ENCODE peak calls at places on chromosomes 11 and 22, in nine cellular contexts. One of them, this sample, is unnamed.
A peak's percentile ranks its signal among the peaks of the same experiment; 100 is the strongest.

GRCh38 chr22:47423861-47424820 is 661.7 kb downstream of the TBC1D22A start:
- DNase-seq in cardiac fibroblast: no peak
- DNase-seq in left ventricle myocardium inferior: no peak
- DNase-seq in coronary artery: peak; percentile 29
- DNase-seq in glomerular endothelial cell: no peak
- DNase-seq in BE2C: no peak
- DNase-seq in Peyer's patch: no peak
- DNase-seq in mucosa of descending colon: no peak
- DNase-seq in NCI-H510A treated with DMSO at 0.1 percent for 48 hours: no peak
- DNase-seq in this sample: no peak

GRCh38 chr11:125274309-125274708 is 109.8 kb downstream of the PKNOX2 start:
- DNase-seq in cardiac fibroblast: no peak
- DNase-seq in left ventricle myocardium inferior: no peak
- DNase-seq in coronary artery: no peak
- DNase-seq in glomerular endothelial cell: no peak
- DNase-seq in BE2C: no peak
- DNase-seq in Peyer's patch: no peak
- DNase-seq in mucosa of descending colon: no peak
- DNase-seq in NCI-H510A treated with DMSO at 0.1 percent for 48 hours: no peak
- DNase-seq in this sample: no peak

GRCh38 chr11:45803981-45804805 is 756 bp upstream of the SLC35C1 start:
- DNase-seq in cardiac fibroblast: peak; percentile 64
- DNase-seq in left ventricle myocardium inferior: peak; percentile 88
- DNase-seq in coronary artery: peak; percentile 90
- DNase-seq in glomerular endothelial cell: no peak
- DNase-seq in BE2C: peak; percentile 71
- DNase-seq in Peyer's patch: peak; percentile 98
- DNase-seq in mucosa of descending colon: peak; percentile 96
- DNase-seq in NCI-H510A treated with DMSO at 0.1 percent for 48 hours: no peak
- DNase-seq in this sample: peak; percentile 87

GRCh38 chr11:88695701-88696414 is 358.3 kb upstream of the CTSC start:
- DNase-seq in cardiac fibroblast: no peak
- DNase-seq in left ventricle myocardium inferior: no peak
- DNase-seq in coronary artery: no peak
- DNase-seq in glomerular endothelial cell: no peak
- DNase-seq in BE2C: no peak
- DNase-seq in Peyer's patch: no peak
- DNase-seq in mucosa of descending colon: no peak
- DNase-seq in NCI-H510A treated with DMSO at 0.1 percent for 48 hours: no peak
- DNase-seq in this sample: no peak

GRCh38 chr11:12291313-12291712 is 86.1 kb upstream of the PARVA start:
- DNase-seq in cardiac fibroblast: no peak
- DNase-seq in left ventricle myocardium inferior: no peak
- DNase-seq in coronary artery: no peak
- DNase-seq in glomerular endothelial cell: no peak
- DNase-seq in BE2C: no peak
- DNase-seq in Peyer's patch: no peak
- DNase-seq in mucosa of descending colon: no peak
- DNase-seq in NCI-H510A treated with DMSO at 0.1 percent for 48 hours: no peak
- DNase-seq in this sample: no peak

GRCh38 chr11:12216100-12216499 is 105.7 kb downstream of the MICAL2 start:
- DNase-seq in cardiac fibroblast: no peak
- DNase-seq in left ventricle myocardium inferior: no peak
- DNase-seq in coronary artery: no peak
- DNase-seq in glomerular endothelial cell: no peak
- DNase-seq in BE2C: no peak
- DNase-seq in Peyer's patch: no peak
- DNase-seq in mucosa of descending colon: no peak
- DNase-seq in NCI-H510A treated with DMSO at 0.1 percent for 48 hours: no peak
- DNase-seq in this sample: no peak

GRCh38 chr11:118322721-118323120 is 18.2 kb downstream of the CD3E start:
- DNase-seq in cardiac fibroblast: no peak
- DNase-seq in left ventricle myocardium inferior: no peak
- DNase-seq in coronary artery: no peak
- DNase-seq in glomerular endothelial cell: no peak
- DNase-seq in BE2C: no peak
- DNase-seq in Peyer's patch: no peak
- DNase-seq in mucosa of descending colon: peak; percentile 30
- DNase-seq in NCI-H510A treated with DMSO at 0.1 percent for 48 hours: no peak
- DNase-seq in this sample: no peak

GRCh38 chr11:134393638-134394037 is 18.4 kb downstream of the B3GAT1 start:
- DNase-seq in cardiac fibroblast: no peak
- DNase-seq in left ventricle myocardium inferior: no peak
- DNase-seq in coronary artery: no peak
- DNase-seq in glomerular endothelial cell: no peak
- DNase-seq in BE2C: peak; percentile 64
- DNase-seq in Peyer's patch: no peak
- DNase-seq in mucosa of descending colon: peak; percentile 56
- DNase-seq in NCI-H510A treated with DMSO at 0.1 percent for 48 hours: no peak
- DNase-seq in this sample: peak; percentile 49

GRCh38 chr22:45413368-45414211 is at the start of the genes RIBC2 and SMC1B:
- DNase-seq in cardiac fibroblast: peak; percentile 78
- DNase-seq in left ventricle myocardium inferior: peak; percentile 75
- DNase-seq in coronary artery: no peak
- DNase-seq in glomerular endothelial cell: peak; percentile 39
- DNase-seq in BE2C: peak; percentile 90
- DNase-seq in Peyer's patch: peak; percentile 76
- DNase-seq in mucosa of descending colon: peak; percentile 82
- DNase-seq in NCI-H510A treated with DMSO at 0.1 percent for 48 hours: peak; percentile 82
- DNase-seq in this sample: peak; percentile 77

GRCh38 chr11:100639140-100639539 is 47.9 kb upstream of the ARHGAP42 start:
- DNase-seq in cardiac fibroblast: peak; percentile 37
- DNase-seq in left ventricle myocardium inferior: no peak
- DNase-seq in coronary artery: no peak
- DNase-seq in glomerular endothelial cell: no peak
- DNase-seq in BE2C: no peak
- DNase-seq in Peyer's patch: no peak
- DNase-seq in mucosa of descending colon: no peak
- DNase-seq in NCI-H510A treated with DMSO at 0.1 percent for 48 hours: no peak
- DNase-seq in this sample: no peak

GRCh38 chr22:48489551-48490512 is 1337.8 kb downstream of the BRD1 start:
- DNase-seq in cardiac fibroblast: peak; percentile 15
- DNase-seq in left ventricle myocardium inferior: no peak
- DNase-seq in coronary artery: no peak
- DNase-seq in glomerular endothelial cell: no peak
- DNase-seq in BE2C: no peak
- DNase-seq in Peyer's patch: peak; percentile 40
- DNase-seq in mucosa of descending colon: no peak
- DNase-seq in NCI-H510A treated with DMSO at 0.1 percent for 48 hours: no peak
- DNase-seq in this sample: no peak

GRCh38 chr11:120248551-120249278 is 8.8 kb downstream of the POU2F3 start:
- DNase-seq in cardiac fibroblast: no peak
- DNase-seq in left ventricle myocardium inferior: no peak
- DNase-seq in coronary artery: no peak
- DNase-seq in glomerular endothelial cell: no peak
- DNase-seq in BE2C: no peak
- DNase-seq in Peyer's patch: no peak
- DNase-seq in mucosa of descending colon: no peak
- DNase-seq in NCI-H510A treated with DMSO at 0.1 percent for 48 hours: no peak
- DNase-seq in this sample: no peak

GRCh38 chr11:272931-273198 is 5.3 kb upstream of the NLRP6 start:
- DNase-seq in cardiac fibroblast: no peak
- DNase-seq in left ventricle myocardium inferior: no peak
- DNase-seq in coronary artery: no peak
- DNase-seq in glomerular endothelial cell: no peak
- DNase-seq in BE2C: no peak
- DNase-seq in Peyer's patch: no peak
- DNase-seq in mucosa of descending colon: no peak
- DNase-seq in NCI-H510A treated with DMSO at 0.1 percent for 48 hours: no peak
- DNase-seq in this sample: no peak

GRCh38 chr11:12121011-12121410 is 10.6 kb downstream of the MICAL2 start:
- DNase-seq in cardiac fibroblast: no peak
- DNase-seq in left ventricle myocardium inferior: no peak
- DNase-seq in coronary artery: no peak
- DNase-seq in glomerular endothelial cell: no peak
- DNase-seq in BE2C: no peak
- DNase-seq in Peyer's patch: no peak
- DNase-seq in mucosa of descending colon: no peak
- DNase-seq in NCI-H510A treated with DMSO at 0.1 percent for 48 hours: no peak
- DNase-seq in this sample: no peak

GRCh38 chr11:107017433-107018227 is 646 bp downstream of the GUCY1A2 start:
- DNase-seq in cardiac fibroblast: peak; percentile 51
- DNase-seq in left ventricle myocardium inferior: peak; percentile 45
- DNase-seq in coronary artery: peak; percentile 69
- DNase-seq in glomerular endothelial cell: no peak
- DNase-seq in BE2C: peak; percentile 57
- DNase-seq in Peyer's patch: peak; percentile 51
- DNase-seq in mucosa of descending colon: peak; percentile 26
- DNase-seq in NCI-H510A treated with DMSO at 0.1 percent for 48 hours: peak; percentile 55
- DNase-seq in this sample: no peak

GRCh38 chr11:64799256-64799924 is 3.6 kb downstream of the MAP4K2 start:
- DNase-seq in cardiac fibroblast: no peak
- DNase-seq in left ventricle myocardium inferior: no peak
- DNase-seq in coronary artery: no peak
- DNase-seq in glomerular endothelial cell: no peak
- DNase-seq in BE2C: no peak
- DNase-seq in Peyer's patch: no peak
- DNase-seq in mucosa of descending colon: peak; percentile 22
- DNase-seq in NCI-H510A treated with DMSO at 0.1 percent for 48 hours: no peak
- DNase-seq in this sample: no peak

GRCh38 chr11:27604416-27604815 is 95.8 kb downstream of the BDNF start:
- DNase-seq in cardiac fibroblast: no peak
- DNase-seq in left ventricle myocardium inferior: no peak
- DNase-seq in coronary artery: no peak
- DNase-seq in glomerular endothelial cell: no peak
- DNase-seq in BE2C: no peak
- DNase-seq in Peyer's patch: no peak
- DNase-seq in mucosa of descending colon: no peak
- DNase-seq in NCI-H510A treated with DMSO at 0.1 percent for 48 hours: no peak
- DNase-seq in this sample: no peak

GRCh38 chr11:111976119-111976518 is 39.0 kb downstream of the DIXDC1 start:
- DNase-seq in cardiac fibroblast: no peak
- DNase-seq in left ventricle myocardium inferior: no peak
- DNase-seq in coronary artery: no peak
- DNase-seq in glomerular endothelial cell: no peak
- DNase-seq in BE2C: no peak
- DNase-seq in Peyer's patch: no peak
- DNase-seq in mucosa of descending colon: no peak
- DNase-seq in NCI-H510A treated with DMSO at 0.1 percent for 48 hours: no peak
- DNase-seq in this sample: no peak

GRCh38 chr11:29282088-29282487 is 734.7 kb downstream of the KCNA4 start:
- DNase-seq in cardiac fibroblast: peak; percentile 78
- DNase-seq in left ventricle myocardium inferior: no peak
- DNase-seq in coronary artery: no peak
- DNase-seq in glomerular endothelial cell: peak; percentile 75
- DNase-seq in BE2C: no peak
- DNase-seq in Peyer's patch: no peak
- DNase-seq in mucosa of descending colon: no peak
- DNase-seq in NCI-H510A treated with DMSO at 0.1 percent for 48 hours: no peak
- DNase-seq in this sample: no peak

GRCh38 chr11:121437018-121437685 is 15.0 kb upstream of the SORL1 start:
- DNase-seq in cardiac fibroblast: peak; percentile 51
- DNase-seq in left ventricle myocardium inferior: no peak
- DNase-seq in coronary artery: no peak
- DNase-seq in glomerular endothelial cell: no peak
- DNase-seq in BE2C: no peak
- DNase-seq in Peyer's patch: no peak
- DNase-seq in mucosa of descending colon: no peak
- DNase-seq in NCI-H510A treated with DMSO at 0.1 percent for 48 hours: no peak
- DNase-seq in this sample: no peak

GRCh38 chr11:7573193-7573557 is 59.4 kb downstream of the PPFIBP2 start:
- DNase-seq in cardiac fibroblast: peak; percentile 31
- DNase-seq in left ventricle myocardium inferior: no peak
- DNase-seq in coronary artery: no peak
- DNase-seq in glomerular endothelial cell: no peak
- DNase-seq in BE2C: no peak
- DNase-seq in Peyer's patch: no peak
- DNase-seq in mucosa of descending colon: no peak
- DNase-seq in NCI-H510A treated with DMSO at 0.1 percent for 48 hours: no peak
- DNase-seq in this sample: no peak

GRCh38 chr11:16223558-16223957 is 132.8 kb downstream of the SOX6 start:
- DNase-seq in cardiac fibroblast: no peak
- DNase-seq in left ventricle myocardium inferior: no peak
- DNase-seq in coronary artery: no peak
- DNase-seq in glomerular endothelial cell: no peak
- DNase-seq in BE2C: no peak
- DNase-seq in Peyer's patch: no peak
- DNase-seq in mucosa of descending colon: no peak
- DNase-seq in NCI-H510A treated with DMSO at 0.1 percent for 48 hours: no peak
- DNase-seq in this sample: no peak

GRCh38 chr11:65803797-65804492 is 17.1 kb downstream of the OVOL1 start:
- DNase-seq in cardiac fibroblast: no peak
- DNase-seq in left ventricle myocardium inferior: no peak
- DNase-seq in coronary artery: no peak
- DNase-seq in glomerular endothelial cell: no peak
- DNase-seq in BE2C: no peak
- DNase-seq in Peyer's patch: no peak
- DNase-seq in mucosa of descending colon: no peak
- DNase-seq in NCI-H510A treated with DMSO at 0.1 percent for 48 hours: no peak
- DNase-seq in this sample: no peak

GRCh38 chr11:126090452-126090851 is 27.8 kb upstream of the CDON start:
- DNase-seq in cardiac fibroblast: no peak
- DNase-seq in left ventricle myocardium inferior: no peak
- DNase-seq in coronary artery: no peak
- DNase-seq in glomerular endothelial cell: no peak
- DNase-seq in BE2C: no peak
- DNase-seq in Peyer's patch: no peak
- DNase-seq in mucosa of descending colon: no peak
- DNase-seq in NCI-H510A treated with DMSO at 0.1 percent for 48 hours: peak; percentile 74
- DNase-seq in this sample: no peak

GRCh38 chr22:22141771-22142591 is 102.6 kb upstream of the VPREB1 start:
- DNase-seq in cardiac fibroblast: no peak
- DNase-seq in left ventricle myocardium inferior: no peak
- DNase-seq in coronary artery: no peak
- DNase-seq in glomerular endothelial cell: no peak
- DNase-seq in BE2C: no peak
- DNase-seq in Peyer's patch: no peak
- DNase-seq in mucosa of descending colon: no peak
- DNase-seq in NCI-H510A treated with DMSO at 0.1 percent for 48 hours: no peak
- DNase-seq in this sample: no peak

GRCh38 chr11:12159351-12160099 is 49.1 kb downstream of the MICAL2 start:
- DNase-seq in cardiac fibroblast: peak; percentile 87
- DNase-seq in left ventricle myocardium inferior: no peak
- DNase-seq in coronary artery: peak; percentile 80
- DNase-seq in glomerular endothelial cell: no peak
- DNase-seq in BE2C: no peak
- DNase-seq in Peyer's patch: no peak
- DNase-seq in mucosa of descending colon: no peak
- DNase-seq in NCI-H510A treated with DMSO at 0.1 percent for 48 hours: no peak
- DNase-seq in this sample: no peak

GRCh38 chr11:111162306-111162705 is 83.2 kb upstream of the POU2AF2 start:
- DNase-seq in cardiac fibroblast: peak; percentile 65
- DNase-seq in left ventricle myocardium inferior: no peak
- DNase-seq in coronary artery: no peak
- DNase-seq in glomerular endothelial cell: no peak
- DNase-seq in BE2C: no peak
- DNase-seq in Peyer's patch: no peak
- DNase-seq in mucosa of descending colon: no peak
- DNase-seq in NCI-H510A treated with DMSO at 0.1 percent for 48 hours: no peak
- DNase-seq in this sample: no peak

GRCh38 chr11:70559516-70559915 is 161.2 kb downstream of the CTTN start:
- DNase-seq in cardiac fibroblast: no peak
- DNase-seq in left ventricle myocardium inferior: no peak
- DNase-seq in coronary artery: no peak
- DNase-seq in glomerular endothelial cell: no peak
- DNase-seq in BE2C: no peak
- DNase-seq in Peyer's patch: no peak
- DNase-seq in mucosa of descending colon: no peak
- DNase-seq in NCI-H510A treated with DMSO at 0.1 percent for 48 hours: no peak
- DNase-seq in this sample: no peak

GRCh38 chr11:17673951-17674350 is 45.4 kb upstream of the MYOD1 start:
- DNase-seq in cardiac fibroblast: no peak
- DNase-seq in left ventricle myocardium inferior: no peak
- DNase-seq in coronary artery: no peak
- DNase-seq in glomerular endothelial cell: no peak
- DNase-seq in BE2C: no peak
- DNase-seq in Peyer's patch: no peak
- DNase-seq in mucosa of descending colon: no peak
- DNase-seq in NCI-H510A treated with DMSO at 0.1 percent for 48 hours: no peak
- DNase-seq in this sample: no peak

GRCh38 chr11:12827929-12828812 is 153.9 kb downstream of the TEAD1 start:
- DNase-seq in cardiac fibroblast: peak; percentile 87
- DNase-seq in left ventricle myocardium inferior: no peak
- DNase-seq in coronary artery: no peak
- DNase-seq in glomerular endothelial cell: no peak
- DNase-seq in BE2C: no peak
- DNase-seq in Peyer's patch: peak; percentile 67
- DNase-seq in mucosa of descending colon: peak; percentile 64
- DNase-seq in NCI-H510A treated with DMSO at 0.1 percent for 48 hours: peak; percentile 90
- DNase-seq in this sample: peak; percentile 74

GRCh38 chr22:37904572-37905533 is 1.2 kb upstream of the MICALL1 start:
- DNase-seq in cardiac fibroblast: peak; percentile 94
- DNase-seq in left ventricle myocardium inferior: peak; percentile 29
- DNase-seq in coronary artery: no peak
- DNase-seq in glomerular endothelial cell: peak; percentile 64
- DNase-seq in BE2C: peak; percentile 80
- DNase-seq in Peyer's patch: no peak
- DNase-seq in mucosa of descending colon: peak; percentile 37
- DNase-seq in NCI-H510A treated with DMSO at 0.1 percent for 48 hours: no peak
- DNase-seq in this sample: no peak